ENCODE peak calls at places on chromosomes 4 and X, in seven cellular contexts. E is right lobe of liver; K is stomach; U is tibial nerve; W is heart left ventricle; V is ovary; Q is CD8-positive, alpha-beta T cell. B is an unnamed sample. For H3K4me1, the result is how much of the 10 kb centered on the place peaks cover.

GRCh38 chr4:185399466-185399865 is 2.8 kb downstream of the ANKRD37 start:
- DNase-seq in E (no peak), K (no peak), U (no peak), W (no peak), V (no peak), Q (no peak), B (no peak)

GRCh38 chrX:98203800-98204199 is 1320.1 kb downstream of the RPA4 start:
- DNase-seq in E (no peak), K (no peak), U (no peak), W (no peak), V (no peak), Q (no peak), B (peak)

GRCh38 chr4:98586634-98587354 is 71.6 kb downstream of the TSPAN5 start:
- DNase-seq in E (no peak), K (no peak), U (no peak), W (no peak), V (no peak), Q (no peak), B (no peak)

GRCh38 chrX:53320543-53321215 is 39.3 kb upstream of the IQSEC2 start:
- DNase-seq in E (no peak), K (peak), U (no peak), W (no peak), V (no peak), Q (peak), B (no peak)

GRCh38 chrX:18574591-18574990 is 97.3 kb downstream of the RS1 start:
- DNase-seq in E (no peak), K (no peak), U (peak), W (peak), V (peak), Q (no peak), B (peak)

GRCh38 chr4:87419578-87420249 is 2.7 kb upstream of the NUDT9 start:
- DNase-seq in E (no peak), K (no peak), U (no peak), W (no peak), V (no peak), Q (no peak), B (no peak)

GRCh38 chr4:40923326-40924095 is 173.8 kb downstream of the NSUN7 start:
- DNase-seq in E (no peak), K (no peak), U (no peak), W (no peak), V (no peak), Q (no peak), B (no peak)

GRCh38 chrX:75038925-75039324 is 113.7 kb upstream of the NEXMIF start:
- DNase-seq in E (no peak), K (no peak), U (no peak), W (no peak), V (no peak), Q (no peak), B (no peak)

GRCh38 chr4:102625232-102625930 is 124.2 kb downstream of the NFKB1 start:
- DNase-seq in E (peak), K (peak), U (no peak), W (peak), V (peak), Q (peak), B (peak)

GRCh38 chrX:18558799-18559198 is 113.1 kb downstream of the RS1 start:
- DNase-seq in E (no peak), K (no peak), U (no peak), W (no peak), V (no peak), Q (no peak), B (no peak)

GRCh38 chr4:17468638-17469221 is 43.2 kb downstream of the QDPR start:
- DNase-seq in E (no peak), K (no peak), U (no peak), W (no peak), V (no peak), Q (no peak), B (no peak)

GRCh38 chrX:18039023-18039422 is 177.9 kb upstream of the RAI2 start:
- DNase-seq in E (no peak), K (no peak), U (no peak), W (no peak), V (no peak), Q (no peak), B (no peak)

GRCh38 chr4:83054928-83055327 is 19.9 kb downstream of the COPS4 start:
- DNase-seq in E (no peak), K (no peak), U (no peak), W (no peak), V (no peak), Q (no peak), B (no peak)

GRCh38 chrX:22559506-22559905 is 286.8 kb downstream of the CBLL2 start:
- DNase-seq in E (no peak), K (no peak), U (no peak), W (no peak), V (no peak), Q (no peak), B (no peak)

GRCh38 chr4:139077567-139078355 is 62.2 kb downstream of the NOCT start:
- DNase-seq in E (no peak), K (no peak), U (no peak), W (no peak), V (no peak), Q (no peak), B (no peak)
- H3K4me1 ChIP-seq in E (under half), K (half or more), U (under half), W (under half), V (under half), Q (half or more), B (under half)

DNA sequence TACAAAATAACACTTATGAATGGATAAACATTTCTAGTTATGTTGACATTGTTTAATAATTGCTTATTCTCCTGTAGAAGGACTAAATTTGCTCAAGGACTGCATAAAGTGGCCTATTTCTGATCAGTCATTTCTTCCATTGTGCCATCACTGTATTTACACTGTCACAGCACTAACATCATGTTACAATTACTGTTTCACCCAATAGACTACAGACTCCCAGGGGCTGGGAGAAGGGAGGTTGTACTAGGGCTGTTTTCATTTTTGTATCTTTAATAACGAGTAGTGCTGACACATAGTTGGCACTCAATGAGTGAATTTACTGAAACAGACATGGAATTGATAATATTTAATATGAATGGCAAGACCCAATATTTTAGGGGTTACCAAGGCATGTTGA is 139.5 kb downstream of the SLC10A7 start:
- DNase-seq in E (no peak), K (no peak), U (no peak), W (no peak), V (no peak), Q (no peak), B (no peak)
- H3K4me1 ChIP-seq in E (under half), K (under half), U (under half), W (under half), V (under half), Q (under half), B (under half)

GRCh38 chr4:153467154-153467896 is 1.2 kb downstream of the TMEM131L start:
- DNase-seq in E (peak), K (peak), U (no peak), W (peak), V (peak), Q (no peak), B (peak)
- H3K4me1 ChIP-seq in E (under half), K (half or more), U (under half), W (under half), V (under half), Q (under half), B (under half)

GRCh38 chr4:151688785-151689043 is 72.1 kb downstream of the GATB start:
- DNase-seq in E (no peak), K (no peak), U (no peak), W (no peak), V (no peak), Q (no peak), B (no peak)

GRCh38 chr4:151688003-151688784 is 72.6 kb downstream of the GATB start:
- DNase-seq in E (no peak), K (no peak), U (no peak), W (no peak), V (no peak), Q (no peak), B (peak)

GRCh38 chr4:151690884-151691283 is 69.9 kb downstream of the GATB start:
- DNase-seq in E (no peak), K (no peak), U (no peak), W (no peak), V (no peak), Q (no peak), B (no peak)

GRCh38 chr4:151690164-151690856 is 70.5 kb downstream of the GATB start:
- DNase-seq in E (no peak), K (peak), U (no peak), W (no peak), V (no peak), Q (no peak), B (peak)

GRCh38 chr4:151689211-151689991 is 71.4 kb downstream of the GATB start:
- DNase-seq in E (no peak), K (no peak), U (no peak), W (no peak), V (no peak), Q (no peak), B (no peak)
- H3K4me1 ChIP-seq in E (under half), K (half or more), U (under half), W (under half), V (under half), Q (under half), B (under half)

GRCh38 chr4:104519588-104519987 is 24.9 kb upstream of the CXXC4 start:
- DNase-seq in E (no peak), K (no peak), U (no peak), W (no peak), V (no peak), Q (no peak), B (no peak)

GRCh38 chr4:104524591-104524990 is 29.9 kb upstream of the CXXC4 start:
- DNase-seq in E (no peak), K (no peak), U (no peak), W (no peak), V (no peak), Q (no peak), B (peak)

DNA sequence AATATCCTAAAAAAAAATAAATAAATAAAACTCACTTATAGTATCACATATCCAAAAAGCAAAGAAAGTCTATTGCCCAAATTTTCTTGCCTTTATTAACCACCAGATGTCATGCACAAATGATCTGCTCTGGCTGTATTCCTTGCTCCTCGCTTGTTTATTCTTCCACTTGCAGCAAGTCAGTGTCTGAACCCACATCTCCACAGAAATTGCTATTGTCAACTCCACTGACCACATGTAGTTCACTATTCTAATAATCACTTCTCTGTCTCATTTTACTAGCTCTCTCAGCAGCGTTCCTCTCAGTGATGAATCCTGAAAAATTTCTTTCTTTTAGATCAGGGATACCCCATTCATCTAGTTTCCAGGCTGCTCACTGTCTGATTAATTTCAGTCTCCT is 29.3 kb upstream of the CXXC4 start:
- DNase-seq in E (no peak), K (no peak), U (no peak), W (no peak), V (no peak), Q (no peak), B (no peak)
- H3K4me1 ChIP-seq in E (under half), K (under half), U (under half), W (under half), V (under half), Q (under half), B (under half)

GRCh38 chr4:143358923-143359694 is 22.4 kb downstream of the GAB1 start:
- DNase-seq in E (no peak), K (peak), U (no peak), W (no peak), V (no peak), Q (peak), B (peak)
- H3K4me1 ChIP-seq in E (under half), K (half or more), U (under half), W (half or more), V (under half), Q (under half), B (half or more)

GRCh38 chr4:38235338-38235737 is 275.1 kb downstream of the PTTG2 start:
- DNase-seq in E (no peak), K (no peak), U (no peak), W (no peak), V (no peak), Q (no peak), B (no peak)
- H3K4me1 ChIP-seq in E (under half), K (under half), U (under half), W (under half), V (under half), Q (under half), B (under half)

GRCh38 chr4:10734697-10735096 is 50.1 kb upstream of the CLNK start:
- DNase-seq in E (no peak), K (peak), U (no peak), W (no peak), V (no peak), Q (no peak), B (no peak)
- H3K4me1 ChIP-seq in E (under half), K (under half), U (under half), W (under half), V (under half), Q (under half), B (under half)

DNA sequence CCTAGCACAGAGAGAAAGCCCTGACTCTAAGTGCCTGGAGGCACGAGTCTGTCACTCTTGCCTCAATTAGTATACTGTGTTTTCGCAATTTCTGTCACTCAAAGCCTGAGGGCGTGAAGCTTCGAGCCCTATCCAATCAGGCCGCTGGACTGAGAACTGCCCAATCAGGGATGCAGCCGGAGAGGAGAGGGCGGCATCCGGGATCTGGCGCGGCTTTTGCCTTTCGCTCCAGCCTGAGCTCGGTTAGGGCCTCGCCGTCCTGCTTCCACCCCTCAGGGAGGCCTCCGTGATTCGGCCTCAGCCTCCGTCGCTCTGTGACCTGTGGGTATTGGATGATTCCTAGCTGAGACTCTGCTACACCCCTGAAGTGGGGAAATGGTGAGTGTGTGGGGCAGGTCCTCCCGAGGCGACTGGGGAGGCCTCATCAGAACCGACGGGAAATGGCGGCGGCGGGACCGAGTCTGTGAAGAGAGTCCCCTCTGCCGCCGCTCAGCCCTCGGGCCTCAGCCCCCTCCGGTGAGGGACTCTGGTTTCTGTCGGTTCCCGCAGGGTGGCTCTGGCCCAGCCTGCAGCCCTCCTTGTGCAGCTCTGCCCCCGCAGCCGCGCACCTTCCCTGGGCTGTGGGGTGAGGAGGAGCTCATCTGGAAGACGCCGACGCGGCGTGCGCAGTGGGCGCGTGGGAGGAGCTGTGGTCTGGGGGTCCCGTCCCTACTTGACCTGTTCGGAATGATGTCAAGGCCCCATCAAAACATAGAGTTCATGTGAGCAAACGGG is 48.5 kb downstream of the ZNF141 start:
- DNase-seq in E (no peak), K (no peak), U (no peak), W (no peak), V (no peak), Q (no peak), B (no peak)
- H3K4me1 ChIP-seq in E (under half), K (under half), U (under half), W (under half), V (under half), Q (under half), B (under half)

GRCh38 chr4:169241480-169241879 is 29.3 kb downstream of the SH3RF1 start:
- DNase-seq in E (no peak), K (no peak), U (no peak), W (no peak), V (peak), Q (no peak), B (no peak)

GRCh38 chr4:169243808-169244207 is 26.9 kb downstream of the SH3RF1 start:
- DNase-seq in E (no peak), K (no peak), U (no peak), W (no peak), V (no peak), Q (no peak), B (peak)

GRCh38 chr4:169248645-169249044 is 22.1 kb downstream of the SH3RF1 start:
- DNase-seq in E (no peak), K (no peak), U (no peak), W (no peak), V (no peak), Q (no peak), B (no peak)

GRCh38 chr4:169246957-169247396 is 23.8 kb downstream of the SH3RF1 start:
- DNase-seq in E (no peak), K (no peak), U (no peak), W (no peak), V (no peak), Q (no peak), B (no peak)

DNA sequence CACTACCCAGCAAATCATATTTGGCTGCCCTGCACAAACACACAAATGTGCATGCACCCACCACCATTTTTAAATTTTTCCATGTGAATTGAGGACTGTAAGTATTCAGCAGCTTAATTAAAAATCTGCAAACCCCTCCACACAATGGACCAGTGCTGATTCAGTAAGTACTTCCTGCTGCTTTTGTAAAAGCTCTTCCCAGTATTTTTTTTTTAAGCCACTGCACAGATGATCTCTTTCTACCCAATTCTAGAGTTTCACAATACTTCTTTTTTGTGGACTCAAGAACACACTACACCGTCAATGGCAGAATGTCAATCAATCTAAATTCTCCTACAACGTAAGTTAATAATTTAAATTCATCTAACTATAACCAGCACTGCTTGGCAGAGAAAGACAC is 26.5 kb downstream of the SH3RF1 start:
- DNase-seq in E (no peak), K (no peak), U (no peak), W (no peak), V (no peak), Q (no peak), B (no peak)
- H3K4me1 ChIP-seq in E (under half), K (half or more), U (under half), W (under half), V (under half), Q (under half), B (under half)

B was measured in foreskin keratinocyte.